ENCODE peak calls at places on chromosomes 7 and 10, in ten cellular contexts. F, E, X, J, R, K, Z, U, P and T are unnamed samples.

GRCh38 chr7:45581271-45581780 is 7.2 kb downstream of the ADCY1 start:
- DNase-seq in F (no peak), E (no peak), X (no peak), J (peak), R (no peak), K (no peak), Z (no peak), U (no peak), P (no peak), T (no peak)

GRCh38 chr7:98049034-98049433 is 57.6 kb upstream of the LMTK2 start:
- DNase-seq in F (no peak), E (no peak), X (no peak), J (no peak), R (no peak), K (no peak), Z (no peak), U (no peak), P (no peak), T (no peak)

GRCh38 chr10:6580279-6581029 is 378 bp upstream of the PRKCQ start:
- DNase-seq in F (peak), E (peak), X (peak), J (peak), R (peak), K (peak), Z (peak), U (no peak), P (peak), T (peak)

GRCh38 chr7:130910949-130911944 is 177.2 kb upstream of the KLF14 start:
- DNase-seq in F (peak), E (no peak), X (peak), J (no peak), R (no peak), K (no peak), Z (peak), U (no peak), P (no peak), T (peak)

GRCh38 chr10:130493446-130494198 is 357.4 kb downstream of the GLRX3 start:
- DNase-seq in F (no peak), E (no peak), X (no peak), J (no peak), R (no peak), K (no peak), Z (no peak), U (no peak), P (no peak), T (no peak)

GRCh38 chr10:88838766-88839165 is 12.9 kb downstream of the ANKRD22 start:
- DNase-seq in F (no peak), E (no peak), X (no peak), J (no peak), R (no peak), K (no peak), Z (no peak), U (no peak), P (no peak), T (no peak)

GRCh38 chr10:124252097-124252715 is 158.8 kb upstream of the CHST15 start:
- DNase-seq in F (no peak), E (no peak), X (no peak), J (no peak), R (no peak), K (no peak), Z (no peak), U (no peak), P (no peak), T (no peak)

GRCh38 chr10:113071446-113071845 is 121.4 kb downstream of the TCF7L2 start:
- DNase-seq in F (no peak), E (no peak), X (peak), J (peak), R (peak), K (no peak), Z (no peak), U (no peak), P (no peak), T (no peak)

GRCh38 chr7:44463169-44463808 is 27.2 kb downstream of the NUDCD3 start:
- DNase-seq in F (peak), E (no peak), X (no peak), J (no peak), R (no peak), K (no peak), Z (no peak), U (no peak), P (no peak), T (peak)

GRCh38 chr7:42456756-42457276 is 219.8 kb upstream of the GLI3 start:
- DNase-seq in F (peak), E (no peak), X (no peak), J (peak), R (no peak), K (no peak), Z (no peak), U (no peak), P (no peak), T (peak)

GRCh38 chr7:124723012-124723411 is 42.6 kb downstream of the GPR37 start:
- DNase-seq in F (peak), E (no peak), X (peak), J (no peak), R (no peak), K (no peak), Z (peak), U (no peak), P (no peak), T (peak)

GRCh38 chr7:79352323-79352722 is 101.1 kb downstream of the MAGI2 start:
- DNase-seq in F (no peak), E (no peak), X (no peak), J (no peak), R (no peak), K (no peak), Z (no peak), U (no peak), P (no peak), T (no peak)

DNA sequence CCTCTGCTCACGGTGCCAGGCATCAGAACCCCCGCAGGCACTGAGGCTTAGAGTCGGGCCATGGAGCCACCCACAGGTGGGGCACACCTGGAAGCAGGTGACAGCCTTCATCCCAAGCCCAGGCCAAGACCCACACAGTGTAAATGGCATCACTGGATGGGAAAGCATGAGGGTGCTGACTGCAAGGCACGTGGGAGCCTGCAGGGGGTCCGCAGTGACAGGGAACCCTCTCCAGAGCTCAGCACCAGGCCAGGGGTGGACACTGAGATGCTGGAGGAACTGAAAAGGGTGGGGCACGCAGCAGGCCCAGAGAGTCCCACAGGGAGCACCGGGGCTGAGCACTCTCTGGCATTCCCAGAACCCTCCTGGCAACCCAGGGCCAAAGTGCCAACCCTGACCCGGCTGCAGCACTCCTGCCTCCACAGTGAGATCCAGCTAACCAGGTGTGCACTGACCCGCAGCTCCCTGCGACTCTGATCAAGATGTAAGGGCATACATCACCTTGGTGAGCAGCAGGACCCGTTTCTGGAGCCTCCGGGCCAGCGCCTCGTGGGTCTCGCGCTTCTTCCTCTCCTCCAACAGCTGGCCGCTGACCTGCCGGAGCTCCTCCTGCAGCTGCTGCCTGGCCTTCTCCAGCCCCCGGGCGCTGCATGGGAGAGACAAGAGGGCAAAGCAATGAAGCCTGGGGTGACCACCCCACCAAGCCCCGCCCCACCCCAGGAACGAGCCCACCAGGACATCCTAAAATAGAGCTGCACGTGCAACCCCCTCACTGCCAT is 163.9 kb downstream of the MAD1L1 start:
- DNase-seq in F (no peak), E (no peak), X (no peak), J (no peak), R (no peak), K (no peak), Z (no peak), U (no peak), P (no peak), T (no peak)
- TF ChIP-seq CTCF in F (no peak), E (no peak), X (no peak), J (no peak), R (no peak), K (peak), Z (peak), U (no peak), P (no peak), T (no peak)

GRCh38 chr7:17131983-17132655 is 166.3 kb upstream of the AHR start:
- DNase-seq in F (no peak), E (peak), X (no peak), J (no peak), R (no peak), K (no peak), Z (no peak), U (no peak), P (no peak), T (no peak)

GRCh38 chr7:17132726-17133125 is 165.7 kb upstream of the AHR start:
- DNase-seq in F (peak), E (no peak), X (no peak), J (no peak), R (no peak), K (no peak), Z (no peak), U (no peak), P (no peak), T (peak)

GRCh38 chr7:17131060-17131345 is 167.4 kb upstream of the AHR start:
- DNase-seq in F (no peak), E (no peak), X (peak), J (no peak), R (no peak), K (no peak), Z (no peak), U (no peak), P (no peak), T (no peak)

GRCh38 chr7:17129218-17129617 is 169.2 kb upstream of the AHR start:
- DNase-seq in F (no peak), E (no peak), X (no peak), J (no peak), R (no peak), K (no peak), Z (no peak), U (no peak), P (no peak), T (no peak)

GRCh38 chr7:17130281-17131059 is 168.0 kb upstream of the AHR start:
- DNase-seq in F (peak), E (peak), X (peak), J (no peak), R (no peak), K (no peak), Z (peak), U (no peak), P (peak), T (peak)
- H3K4me3 ChIP-seq in F (no peak), E (no peak), X (no peak), J (peak), R (no peak), K (no peak), Z (no peak), U (peak), P (no peak), T (no peak)

GRCh38 chr10:3222068-3222467 is 49.5 kb upstream of the PITRM1 start:
- DNase-seq in F (peak), E (no peak), X (peak), J (no peak), R (no peak), K (no peak), Z (peak), U (no peak), P (no peak), T (peak)
- TF ChIP-seq CTCF in F (peak), E (peak), X (no peak), J (no peak), R (no peak), K (peak), Z (peak), U (no peak), P (no peak), T (peak)

GRCh38 chr10:20596065-20596760 is 300.9 kb downstream of the NEBL start:
- DNase-seq in F (no peak), E (no peak), X (peak), J (no peak), R (no peak), K (no peak), Z (peak), U (no peak), P (no peak), T (peak)
- H3K4me3 ChIP-seq in F (no peak), E (no peak), X (no peak), J (no peak), R (no peak), K (no peak), Z (no peak), U (no peak), P (no peak), T (no peak)

GRCh38 chr7:101321491-101322401 is at the start of gene IFT22:
- DNase-seq in F (peak), E (peak), X (peak), J (peak), R (peak), K (peak), Z (peak), U (peak), P (peak), T (peak)
- TF ChIP-seq CTCF in F (peak), E (peak), X (peak), J (peak), R (peak), K (peak), Z (peak), U (no peak), P (peak), T (peak)